ENCODE peak calls at places on chromosome 15, in six cellular contexts. W is mucosa of descending colon, K is A549, V is sigmoid colon, N is right atrium auricular region, M is esophagus muscularis mucosa. C is an unnamed sample.

GRCh38 chr15:51369451-51369761 is 28.0 kb downstream of the GLDN start:
- DNase-seq in W (no peak), K (no peak), V (no peak), N (no peak), M (no peak), C (no peak)

GRCh38 chr15:78716651-78717050 is 75.6 kb upstream of the CHRNB4 start:
- DNase-seq in W (no peak), K (no peak), V (no peak), N (no peak), M (peak; percentile 60), C (no peak)

GRCh38 chr15:68818671-68819450 is 1.8 kb downstream of the ANP32A start:
- DNase-seq in W (peak; percentile 73), K (peak; percentile 67), V (peak; percentile 80), N (no peak), M (no peak), C (no peak)

GRCh38 chr15:71329041-71329440 is 213.8 kb downstream of the THSD4 start:
- DNase-seq in W (peak; percentile 49), K (no peak), V (peak; percentile 79), N (peak; percentile 61), M (no peak), C (no peak)

GRCh38 chr15:94670436-94671034 is 439.2 kb downstream of the MCTP2 start:
- DNase-seq in W (no peak), K (peak; percentile 38), V (no peak), N (no peak), M (no peak), C (peak; percentile 2)

GRCh38 chr15:63599401-63600000 is 2.3 kb downstream of the FBXL22 start:
- DNase-seq in W (peak; percentile 85), K (peak; percentile 72), V (peak; percentile 92), N (no peak), M (peak; percentile 91), C (no peak)

GRCh38 chr15:55823699-55824098 is 80.7 kb upstream of the PRTG start:
- DNase-seq in W (no peak), K (no peak), V (no peak), N (no peak), M (no peak), C (no peak)

GRCh38 chr15:92902020-92902419 is 1.9 kb downstream of the CHD2 start:
- DNase-seq in W (no peak), K (no peak), V (no peak), N (no peak), M (no peak), C (no peak)

GRCh38 chr15:68417897-68418296 is 14.1 kb downstream of the ITGA11 start:
- DNase-seq in W (no peak), K (no peak), V (no peak), N (peak; percentile 44), M (peak; percentile 53), C (no peak)

GRCh38 chr15:24858737-24859601 is 95.8 kb upstream of the SNRPN start:
- DNase-seq in W (no peak), K (no peak), V (no peak), N (no peak), M (no peak), C (no peak)

GRCh38 chr15:64247906-64248541 is 85.2 kb upstream of the PPIB start:
- DNase-seq in W (no peak), K (peak; percentile 95), V (no peak), N (no peak), M (no peak), C (peak; percentile 87)

GRCh38 chr15:101124731-101125558 is 126.9 kb downstream of the CHSY1 start:
- DNase-seq in W (no peak), K (no peak), V (no peak), N (no peak), M (no peak), C (no peak)

GRCh38 chr15:101128696-101129095 is 123.2 kb downstream of the CHSY1 start:
- DNase-seq in W (no peak), K (no peak), V (no peak), N (no peak), M (no peak), C (no peak)

GRCh38 chr15:101127503-101128076 is 124.3 kb downstream of the CHSY1 start:
- DNase-seq in W (peak; percentile 62), K (no peak), V (peak; percentile 91), N (peak; percentile 89), M (no peak), C (peak; percentile 84)

GRCh38 chr15:101128191-101128590 is 123.7 kb downstream of the CHSY1 start:
- DNase-seq in W (no peak), K (no peak), V (no peak), N (no peak), M (no peak), C (peak; percentile 94)

DNA sequence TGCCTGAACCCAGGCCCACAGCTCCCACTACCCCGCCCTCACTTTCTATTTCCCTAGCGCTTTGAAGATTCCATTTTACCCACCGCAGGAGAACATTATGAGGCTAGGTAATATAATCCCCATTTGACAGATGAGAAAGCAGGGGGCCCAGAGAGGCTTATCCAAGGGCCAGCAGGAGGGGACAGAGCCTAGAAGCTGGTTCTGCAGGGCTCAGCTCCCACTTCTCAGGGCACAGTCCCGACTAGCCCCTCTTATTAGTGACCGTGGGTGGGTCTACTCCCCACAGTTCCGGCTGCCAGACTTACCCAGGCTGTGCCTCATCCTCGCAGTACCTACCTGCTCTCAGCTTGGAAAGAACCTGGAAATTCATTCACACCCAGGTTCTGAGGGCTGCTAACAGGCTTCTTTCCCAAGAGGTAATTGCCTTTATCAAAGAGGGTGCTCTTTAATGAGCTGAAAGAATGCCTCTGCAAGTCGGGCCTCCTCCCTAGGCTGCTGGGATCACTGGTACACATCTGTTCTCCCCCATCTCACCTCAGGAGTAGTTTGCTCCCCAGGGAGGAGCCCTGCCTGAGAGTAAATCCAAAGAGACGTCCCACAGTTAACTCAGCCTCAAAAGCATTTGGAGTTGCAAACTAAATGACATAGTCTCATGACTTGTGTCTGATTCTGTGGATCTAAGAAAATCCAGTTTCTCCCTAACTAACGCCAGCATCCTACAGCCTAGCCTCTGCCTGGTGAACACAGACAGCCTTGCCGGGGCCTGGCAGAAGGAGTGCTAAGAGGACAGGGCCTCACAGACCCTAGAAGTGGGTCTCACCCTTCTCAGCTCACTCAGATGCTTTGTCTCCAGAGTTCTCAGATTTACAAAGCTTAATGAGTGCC is 125.0 kb downstream of the CHSY1 start:
- DNase-seq in W (no peak), K (no peak), V (no peak), N (no peak), M (no peak), C (no peak)
- H3K4me3 ChIP-seq in W (no peak overlapping the region), K (no peak overlapping the region), V (no peak overlapping the region), N (no peak overlapping the region), M (no peak overlapping the region), C (no peak overlapping the region)

DNA sequence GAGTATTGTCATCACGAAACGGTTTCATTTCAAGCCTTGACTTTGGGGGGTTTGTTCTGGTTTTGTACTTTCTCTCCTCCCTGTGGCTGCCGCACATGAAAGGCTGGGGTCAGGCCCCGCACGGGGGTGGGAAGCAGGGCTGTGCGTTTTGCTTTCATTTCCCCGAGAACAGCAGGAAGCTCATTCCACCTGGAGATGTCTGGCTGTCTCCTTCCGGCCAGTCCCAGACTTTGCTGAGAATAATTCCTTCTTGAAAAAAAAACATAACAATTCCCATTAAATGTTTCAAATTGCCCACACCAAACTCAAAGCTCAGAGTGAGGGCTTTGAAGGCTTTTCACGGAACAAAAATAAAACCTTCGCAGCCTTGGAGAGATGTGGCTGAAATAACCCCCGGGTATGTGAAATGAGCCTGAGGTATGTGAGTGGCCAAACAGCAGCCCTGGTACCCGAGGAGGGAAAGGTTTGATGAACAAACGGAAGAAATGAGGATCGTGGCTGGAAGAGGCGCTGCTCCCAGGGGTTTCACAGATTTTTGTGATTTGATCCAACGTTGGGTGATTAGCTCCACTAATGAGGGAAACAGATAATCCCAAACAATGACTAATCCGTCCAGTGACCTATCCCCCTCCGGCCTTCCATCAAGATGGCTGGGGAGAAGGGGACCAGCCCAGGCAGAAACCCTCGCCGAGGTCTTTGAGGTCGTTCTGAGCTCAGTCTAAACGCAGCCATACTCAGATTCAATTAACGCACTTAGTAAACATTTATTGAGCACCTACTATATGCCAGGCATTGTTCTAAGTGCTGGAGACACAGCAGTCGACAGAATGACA is 126.9 kb upstream of the MEF2A start:
- DNase-seq in W (no peak), K (no peak), V (peak; percentile 37), N (peak; percentile 54), M (peak; percentile 62), C (no peak)
- TF ChIP-seq CTCF in W (no peak), K (no peak), V (no peak), N (no peak), M (no peak), C (no peak)

GRCh38 chr15:43923553-43923952 is 96.8 kb downstream of the WDR76 start:
- DNase-seq in W (no peak), K (no peak), V (no peak), N (no peak), M (no peak), C (no peak)

GRCh38 chr15:43920815-43921214 is 94.0 kb downstream of the WDR76 start:
- DNase-seq in W (no peak), K (no peak), V (no peak), N (no peak), M (no peak), C (no peak)

GRCh38 chr15:43922021-43922420 is 95.2 kb downstream of the WDR76 start:
- DNase-seq in W (no peak), K (no peak), V (no peak), N (no peak), M (no peak), C (no peak)

GRCh38 chr15:43918717-43919116 is 91.9 kb downstream of the WDR76 start:
- DNase-seq in W (no peak), K (no peak), V (no peak), N (no peak), M (no peak), C (no peak)

GRCh38 chr15:43920201-43920600 is 93.4 kb downstream of the WDR76 start:
- DNase-seq in W (no peak), K (no peak), V (no peak), N (no peak), M (no peak), C (no peak)
- H3K4me3 ChIP-seq in W (no peak overlapping the region), K (no peak overlapping the region), V (no peak overlapping the region), N (no peak overlapping the region), M (no peak overlapping the region), C (no peak overlapping the region)

DNA sequence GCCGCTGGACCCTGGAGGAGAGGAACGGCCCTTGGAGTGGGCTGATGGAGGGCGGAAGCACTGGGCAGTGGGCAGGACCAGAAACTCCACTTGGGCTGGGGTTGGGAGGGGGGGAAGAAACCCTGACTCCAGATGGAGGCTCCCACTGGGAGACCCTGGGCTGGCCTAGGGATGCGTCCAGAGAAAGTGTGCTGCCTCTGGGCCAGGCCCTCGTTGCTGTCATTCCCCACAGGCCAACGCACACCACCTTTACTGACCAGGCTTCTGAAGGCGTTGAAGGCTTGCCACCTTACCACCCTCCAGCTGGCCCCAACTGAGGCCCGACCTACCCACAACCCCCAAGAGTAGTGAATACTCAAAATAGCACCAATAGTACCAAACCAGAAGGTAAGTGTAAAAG is 8.4 kb upstream of the ITPKA start:
- DNase-seq in W (no peak), K (no peak), V (no peak), N (no peak), M (no peak), C (no peak)
- TF ChIP-seq CTCF in W (no peak), K (no peak), V (no peak), N (no peak), M (no peak), C (no peak)